ENCODE peak calls at places on chromosomes 1 and 21, in five cellular contexts. P is GM06990; Q is CD8-positive, alpha-beta T cell; V is breast epithelium; R is nephron progenitor cell. I is an unnamed sample.

GRCh38 chr1:40090652-40091355 is 6.2 kb downstream of the PPT1 start:
- DNase-seq in R (no peak), V (no peak), Q (no peak), P (no peak), I (no peak)

GRCh38 chr1:85060038-85060437 is 11.7 kb upstream of the MCOLN3 start:
- DNase-seq in R (no peak), Q (no peak), V (no peak), P (no peak), I (no peak)

GRCh38 chr1:89538361-89538760 is 13.7 kb downstream of the LRRC8B start:
- DNase-seq in P (no peak), R (no peak), Q (no peak), V (no peak), I (no peak)

GRCh38 chr21:42474043-42474831 is 21.8 kb downstream of the RSPH1 start:
- DNase-seq in Q (no peak), V (peak), P (peak), R (no peak), I (peak)

GRCh38 chr1:6466023-6466422 is at the start of gene TNFRSF25:
- DNase-seq in Q (peak), R (no peak), V (no peak), P (no peak), I (no peak)

GRCh38 chr1:193019442-193020026 is 39.6 kb downstream of the UCHL5 start:
- DNase-seq in R (no peak), V (no peak), Q (no peak), P (no peak), I (peak)

GRCh38 chr1:24554714-24555113 is 1.2 kb upstream of the NCMAP start:
- DNase-seq in Q (no peak), P (no peak), V (no peak), R (no peak), I (no peak)

GRCh38 chr1:201076036-201076435 is 36.2 kb downstream of the CACNA1S start:
- DNase-seq in Q (no peak), R (no peak), P (no peak), V (no peak), I (no peak)

GRCh38 chr1:2326524-2326923 is 64.8 kb downstream of the MORN1 start:
- DNase-seq in R (no peak), Q (no peak), P (no peak), V (no peak), I (no peak)

GRCh38 chr1:153773004-153773921 is 1.9 kb upstream of the SLC27A3 start:
- DNase-seq in Q (no peak), V (no peak), R (no peak), P (no peak), I (no peak)

GRCh38 chr1:243596441-243597183 is 253.4 kb downstream of the AKT3 start:
- DNase-seq in Q (no peak), R (no peak), V (no peak), P (peak), I (peak)

GRCh38 chr1:7770620-7770938 is 517 bp upstream of the VAMP3 start:
- DNase-seq in Q (no peak), P (no peak), R (no peak), V (no peak), I (no peak)

GRCh38 chr1:119805746-119806145 is 5.5 kb downstream of the REG4 start:
- DNase-seq in P (no peak), V (no peak), Q (no peak), R (no peak), I (no peak)

GRCh38 chr1:185315364-185316108 is 1.5 kb downstream of the IVNS1ABP start:
- DNase-seq in V (no peak), R (no peak), Q (no peak), P (no peak), I (no peak)

DNA sequence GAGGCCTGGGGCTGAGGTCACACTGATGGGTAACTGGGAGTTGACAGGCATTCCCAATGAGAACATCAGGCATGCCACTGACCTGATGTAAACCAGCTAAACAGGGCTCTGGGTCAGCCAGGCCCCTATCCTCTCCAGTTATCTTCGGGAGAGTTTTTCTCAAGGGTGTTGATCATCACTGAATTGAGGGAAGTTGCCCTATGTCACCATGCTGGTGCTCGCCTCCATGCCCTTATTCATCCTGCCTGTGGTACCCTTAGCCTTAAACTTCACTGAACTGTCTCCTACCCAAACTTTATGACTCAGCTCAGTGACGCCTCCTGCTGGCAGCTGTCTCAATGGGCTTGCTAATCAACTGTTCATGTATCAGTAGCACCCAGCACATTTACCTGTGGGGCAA is 80.7 kb upstream of the TNR start:
- DNase-seq in Q (no peak), V (no peak), P (no peak), R (peak), I (no peak)
- TF ChIP-seq CTCF in Q (no peak), V (no peak), P (peak), R (no peak), I (peak)

GRCh38 chr1:1205769-1206375 is 520 bp downstream of the TNFRSF18 start:
- DNase-seq in V (no peak), R (no peak), Q (no peak), P (peak), I (no peak)

GRCh38 chr1:1207254-1207902 is 986 bp upstream of the TNFRSF18 start:
- DNase-seq in P (peak), Q (no peak), V (no peak), R (peak), I (no peak)

GRCh38 chr1:1204998-1205768 is 1.2 kb downstream of the TNFRSF18 start:
- DNase-seq in Q (no peak), R (peak), P (peak), V (no peak), I (no peak)

GRCh38 chr1:1204425-1204920 is 1.9 kb downstream of the TNFRSF18 start:
- DNase-seq in V (no peak), P (peak), R (no peak), Q (no peak), I (no peak)

DNA sequence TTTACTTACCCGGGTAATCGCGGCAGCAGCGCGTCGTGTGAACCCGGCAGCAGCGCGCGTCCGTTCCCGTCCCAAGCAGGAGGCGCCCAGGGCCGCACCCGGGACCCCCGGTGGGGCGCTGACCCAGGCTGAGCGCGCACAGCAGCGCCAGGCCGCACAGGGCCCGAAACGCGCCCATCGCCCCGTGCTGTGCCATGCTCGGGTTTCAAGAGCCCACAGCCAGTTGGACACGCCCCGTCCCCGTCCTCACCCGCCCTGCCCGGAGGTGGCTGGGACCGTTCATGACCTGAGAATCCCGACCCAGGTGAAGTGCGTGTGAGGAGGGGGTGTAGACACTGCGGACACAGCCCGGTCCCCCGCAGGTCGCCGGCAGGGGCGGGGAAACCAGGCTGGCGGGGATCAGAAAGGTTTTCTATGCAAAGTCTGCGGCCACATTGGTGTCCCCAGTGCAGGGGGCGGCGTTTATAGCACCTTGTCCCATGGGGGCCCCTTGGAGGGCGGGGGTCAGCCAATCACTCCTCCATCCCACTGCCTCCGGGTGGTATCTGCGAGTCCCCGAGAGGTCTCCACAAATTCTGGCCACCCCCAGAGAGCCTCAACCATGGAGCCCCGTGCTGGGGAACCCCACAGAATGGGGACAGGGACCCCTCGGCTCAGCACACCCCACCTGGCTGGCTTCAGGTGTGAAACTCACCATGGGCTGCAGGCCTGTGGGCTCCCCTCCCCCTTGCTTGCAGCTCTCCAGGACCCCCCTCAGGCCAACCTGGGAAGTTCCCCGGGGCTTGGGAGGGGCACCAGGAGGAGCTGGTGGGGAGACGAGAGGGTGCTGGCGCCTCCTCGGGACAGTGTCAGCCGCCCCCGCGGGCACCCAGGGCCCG is at the start of gene TNFRSF18:
- DNase-seq in P (peak), V (no peak), Q (no peak), R (peak), I (peak)
- TF ChIP-seq CTCF in P (peak), V (no peak), Q (no peak), R (no peak), I (no peak)

GRCh38 chr1:211942583-211942982 is 92.8 kb downstream of the INTS7 start:
- DNase-seq in V (no peak), Q (no peak), R (no peak), P (no peak), I (no peak)

GRCh38 chr1:211939876-211940468 is 95.4 kb downstream of the INTS7 start:
- DNase-seq in Q (no peak), P (peak), V (no peak), R (no peak), I (peak)

GRCh38 chr1:211947396-211948295 is 87.7 kb downstream of the INTS7 start:
- DNase-seq in V (no peak), R (peak), Q (no peak), P (no peak), I (no peak)

GRCh38 chr1:211948377-211948776 is 87.0 kb downstream of the INTS7 start:
- DNase-seq in P (no peak), R (no peak), Q (no peak), V (no peak), I (no peak)

DNA sequence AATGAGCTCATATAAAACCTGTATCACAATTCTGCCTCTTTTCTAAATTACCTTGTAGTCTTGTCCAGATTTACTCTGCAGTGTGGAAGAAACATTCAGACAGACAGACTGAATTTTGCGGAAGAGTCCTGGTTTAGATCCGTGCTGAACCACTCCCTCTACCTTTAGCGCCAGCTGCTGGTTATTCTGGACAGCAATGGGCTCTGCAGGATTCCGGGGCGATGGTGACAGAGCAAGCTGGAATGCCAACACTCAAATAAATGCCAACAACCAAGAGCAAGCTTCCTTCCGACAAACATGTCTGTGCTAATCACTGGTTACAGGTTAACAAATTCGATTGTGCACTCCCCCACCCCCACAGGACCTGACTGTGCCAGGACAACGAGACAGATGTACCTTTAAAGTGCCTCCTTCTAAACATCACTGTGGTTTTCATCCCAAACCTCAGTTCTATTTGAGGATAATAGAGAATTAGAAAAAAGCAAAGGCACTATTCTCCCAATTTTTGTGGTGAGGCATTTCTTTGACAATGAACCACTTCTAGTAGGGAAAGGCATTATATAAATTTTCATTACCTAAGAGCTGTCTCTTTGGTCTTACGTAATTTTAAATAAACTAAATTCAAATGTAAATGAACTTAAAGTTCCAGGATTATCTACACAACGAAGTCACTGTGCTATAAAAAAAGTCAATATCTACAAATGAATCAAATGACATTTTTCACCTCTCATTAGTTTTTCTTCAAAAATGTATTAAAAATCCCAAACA is 90.4 kb downstream of the INTS7 start:
- DNase-seq in V (peak), R (peak), Q (no peak), P (no peak), I (no peak)
- TF ChIP-seq CTCF in V (peak), R (peak), Q (no peak), P (no peak), I (no peak)

DNA sequence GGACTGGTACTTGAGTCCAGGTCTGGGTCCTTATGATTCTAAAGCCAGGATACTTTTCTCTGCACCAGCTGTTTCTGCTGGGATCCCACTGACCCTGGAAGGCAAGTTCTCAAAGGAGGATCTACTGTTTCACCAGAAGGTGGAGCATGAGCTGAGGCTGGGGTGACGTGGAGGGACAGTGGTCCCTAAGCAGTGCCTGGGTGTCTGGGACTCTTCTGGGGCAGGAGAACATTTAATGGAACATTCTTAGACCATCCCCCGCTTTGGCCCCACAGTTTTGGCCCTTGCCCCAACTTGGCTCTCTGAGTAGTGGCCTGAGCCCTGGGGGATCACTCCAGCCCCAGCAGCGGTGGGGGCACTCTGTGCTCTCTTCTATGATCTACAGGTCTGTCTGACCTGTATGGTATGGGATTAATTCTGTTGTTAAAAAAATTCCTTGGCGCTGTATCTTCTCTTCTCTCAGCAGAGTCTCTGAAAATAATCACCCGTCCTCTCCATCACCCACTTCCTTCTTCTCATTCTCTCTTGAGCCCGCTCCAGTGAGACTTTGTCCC is 60.3 kb upstream of the CSF3R start:
- DNase-seq in R (no peak), Q (no peak), P (no peak), V (no peak), I (no peak)
- TF ChIP-seq CTCF in R (no peak), Q (no peak), P (peak), V (no peak), I (no peak)

DNA sequence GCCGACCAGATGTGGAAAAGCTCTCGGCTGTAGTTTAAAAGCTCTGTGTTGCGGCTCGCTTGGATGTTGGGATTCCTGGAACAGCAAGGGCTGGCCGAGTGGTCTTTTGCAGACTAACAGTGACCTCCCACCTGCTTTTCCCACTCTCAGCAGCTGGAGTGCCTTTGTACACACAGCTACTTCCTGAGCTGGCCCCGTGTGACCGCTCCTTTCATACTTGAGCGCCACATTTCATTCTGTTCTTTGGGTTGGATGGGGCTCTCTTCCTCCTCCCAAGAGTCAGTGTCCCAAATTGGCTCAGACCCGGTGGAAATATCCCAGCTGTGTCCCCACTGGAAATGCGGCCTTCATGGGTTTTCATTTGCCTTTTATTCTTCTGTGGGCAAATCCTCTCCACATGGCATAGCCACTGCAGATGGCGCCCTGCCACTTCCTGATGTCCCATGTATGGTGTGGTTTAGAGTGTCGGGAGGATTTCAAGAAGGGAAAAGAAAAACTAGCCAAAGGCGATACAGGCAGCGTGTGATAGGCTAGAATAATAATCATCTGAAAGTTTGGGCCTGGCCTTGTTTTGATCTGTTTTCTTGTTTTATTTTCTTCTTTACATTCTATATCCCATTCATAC is 123.5 kb downstream of the PEX14 start:
- DNase-seq in R (no peak), P (no peak), V (no peak), Q (no peak), I (no peak)
- TF ChIP-seq CTCF in R (no peak), P (no peak), V (no peak), Q (no peak), I (no peak)

DNA sequence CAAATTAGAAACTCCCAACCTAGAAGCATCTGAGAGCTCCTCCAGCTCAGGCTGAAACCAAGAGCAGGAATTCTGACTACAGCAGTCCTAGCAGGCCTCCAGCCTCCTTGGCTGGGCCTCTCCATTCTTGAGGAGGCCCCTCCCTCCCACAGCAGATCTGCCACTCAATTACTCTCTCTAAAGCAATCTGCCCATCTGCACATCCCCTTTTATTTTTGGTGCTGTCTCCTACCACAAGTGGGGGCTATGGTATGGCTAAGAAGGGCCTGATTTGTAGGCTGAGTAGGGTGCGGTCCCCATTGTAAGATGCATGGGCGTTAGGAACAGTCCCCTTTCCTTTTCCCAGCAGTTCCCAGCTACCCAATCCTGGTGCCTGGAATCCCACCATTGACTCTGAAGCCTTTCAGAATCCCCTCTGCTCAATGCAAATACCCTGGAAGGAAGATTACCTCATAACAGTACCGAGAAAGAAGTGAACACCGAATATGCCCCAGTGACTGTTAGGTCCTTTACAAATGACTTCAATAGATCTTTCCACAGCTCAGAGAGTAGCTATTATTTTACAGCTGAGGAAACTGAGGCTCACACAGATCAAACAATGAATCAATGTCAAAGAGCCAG is 11.6 kb upstream of the TTC39A start:
- DNase-seq in R (no peak), P (peak), V (no peak), Q (no peak), I (peak)
- TF ChIP-seq CTCF in R (no peak), P (peak), V (no peak), Q (no peak), I (no peak)